ENCODE peak calls at places on chromosomes 4 and X, in eight cellular contexts. E, L, V, A, S, Q, B and Z are unnamed samples.

GRCh38 chr4:83335691-83336090 is 1.0 kb upstream of the HPSE start:
- DNase-seq in E (no peak), L (no peak), V (no peak), A (peak; percentile 23), S (no peak), Q (no peak), B (no peak), Z (no peak)

GRCh38 chrX:22520128-22520828 is 247.6 kb downstream of the CBLL2 start:
- DNase-seq in E (no peak), L (no peak), V (no peak), A (no peak), S (no peak), Q (no peak), B (no peak), Z (no peak)

GRCh38 chrX:150767475-150768131 is 74.4 kb downstream of the MTMR1 start:
- DNase-seq in E (no peak), L (no peak), V (no peak), A (no peak), S (peak; percentile 75), Q (no peak), B (peak; percentile 75), Z (peak; percentile 26)

GRCh38 chr4:128310266-128310697 is 22.7 kb upstream of the PGRMC2 start:
- DNase-seq in E (no peak), L (peak; percentile 90), V (no peak), A (peak; percentile 20), S (no peak), Q (peak; percentile 22), B (no peak), Z (peak; percentile 39)

GRCh38 chr4:74964311-74964710 is 31.4 kb downstream of the PARM1 start:
- DNase-seq in E (no peak), L (no peak), V (no peak), A (no peak), S (no peak), Q (no peak), B (no peak), Z (no peak)

GRCh38 chrX:9349572-9350259 is 115.1 kb upstream of the TBL1X start:
- DNase-seq in E (no peak), L (no peak), V (no peak), A (no peak), S (no peak), Q (no peak), B (no peak), Z (no peak)

GRCh38 chr4:2596153-2596552 is 59.7 kb downstream of the FAM193A start:
- DNase-seq in E (no peak), L (peak; percentile 38), V (no peak), A (no peak), S (no peak), Q (no peak), B (no peak), Z (no peak)

GRCh38 chr4:106816501-106816900 is 219.6 kb downstream of the DKK2 start:
- DNase-seq in E (no peak), L (no peak), V (no peak), A (no peak), S (peak; percentile 66), Q (no peak), B (peak; percentile 2), Z (no peak)

GRCh38 chr4:113050837-113051236 is 1.4 kb downstream of the ANK2 start:
- DNase-seq in E (no peak), L (no peak), V (no peak), A (no peak), S (no peak), Q (no peak), B (no peak), Z (no peak)

GRCh38 chr4:113057891-113058290 is 8.4 kb downstream of the ANK2 start:
- DNase-seq in E (no peak), L (no peak), V (no peak), A (no peak), S (peak; percentile 22), Q (no peak), B (no peak), Z (no peak)

GRCh38 chr4:131302108-131302507 is 1847.0 kb upstream of the PCDH10 start:
- DNase-seq in E (no peak), L (no peak), V (no peak), A (no peak), S (no peak), Q (no peak), B (no peak), Z (no peak)

GRCh38 chr4:69038582-69038981 is 57.7 kb upstream of the UGT2B7 start:
- DNase-seq in E (no peak), L (peak; percentile 89), V (no peak), A (no peak), S (no peak), Q (no peak), B (no peak), Z (no peak)

GRCh38 chrX:138723301-138723700 is 11.8 kb upstream of the FGF13 start:
- DNase-seq in E (no peak), L (no peak), V (no peak), A (no peak), S (no peak), Q (no peak), B (no peak), Z (no peak)

GRCh38 chr4:26379837-26380236 is 59.0 kb downstream of the RBPJ start:
- DNase-seq in E (no peak), L (no peak), V (no peak), A (no peak), S (no peak), Q (no peak), B (no peak), Z (no peak)

GRCh38 chr4:99712530-99712929 is 54.9 kb upstream of the C4orf54 start:
- DNase-seq in E (no peak), L (no peak), V (no peak), A (no peak), S (no peak), Q (no peak), B (no peak), Z (no peak)

GRCh38 chrX:13472975-13473665 is 96.3 kb upstream of the EGFL6 start:
- DNase-seq in E (no peak), L (no peak), V (no peak), A (no peak), S (no peak), Q (no peak), B (no peak), Z (no peak)

GRCh38 chrX:24014388-24015018 is 12.5 kb downstream of the KLHL15 start:
- DNase-seq in E (no peak), L (no peak), V (no peak), A (no peak), S (no peak), Q (no peak), B (no peak), Z (no peak)

GRCh38 chr4:75031746-75032145 is 98.8 kb downstream of the PARM1 start:
- DNase-seq in E (no peak), L (no peak), V (no peak), A (no peak), S (no peak), Q (no peak), B (no peak), Z (no peak)

GRCh38 chr4:88159137-88159725 is 792 bp upstream of the ABCG2 start:
- DNase-seq in E (no peak), L (no peak), V (no peak), A (no peak), S (no peak), Q (peak; percentile 20), B (peak; percentile 35), Z (no peak)

GRCh38 chr4:40628888-40629287 is 776 bp downstream of the RBM47 start:
- DNase-seq in E (no peak), L (peak; percentile 52), V (no peak), A (no peak), S (no peak), Q (no peak), B (no peak), Z (no peak)

GRCh38 chr4:76680934-76681333 is 217.0 kb downstream of the SOWAHB start:
- DNase-seq in E (no peak), L (no peak), V (no peak), A (no peak), S (no peak), Q (no peak), B (no peak), Z (no peak)

GRCh38 chrX:137418086-137418485 is 147.8 kb upstream of the ZIC3 start:
- DNase-seq in E (no peak), L (no peak), V (no peak), A (no peak), S (no peak), Q (no peak), B (no peak), Z (no peak)

GRCh38 chr4:7764466-7764865 is 175.2 kb downstream of the AFAP1 start:
- DNase-seq in E (no peak), L (no peak), V (no peak), A (no peak), S (no peak), Q (no peak), B (no peak), Z (no peak)

GRCh38 chr4:146488495-146489174 is 33.1 kb downstream of the SLC10A7 start:
- DNase-seq in E (no peak), L (peak; percentile 9), V (no peak), A (no peak), S (peak; percentile 40), Q (no peak), B (no peak), Z (no peak)